ENCODE peak calls at places on chromosomes 11 and 22, in nine cellular contexts. J is ovary, B is nephron progenitor cell, S is epithelial cell of proximal tubule, K is K562, A is mucosa of descending colon, V is astrocyte of the spinal cord, H is BJ, C is B cell. F is an unnamed sample.

GRCh38 chr11:117424781-117425180 is 97.1 kb downstream of the CEP164 start:
- DNase-seq in V (no peak), J (no peak), A (no peak), H (no peak), S (no peak), K (no peak), B (no peak), C (no peak), F (peak; percentile 15)

GRCh38 chr11:60951909-60952741 is at the start of gene SLC15A3:
- DNase-seq in H (no peak), B (peak; percentile 46), S (no peak), K (no peak), V (no peak), A (peak; percentile 53), J (peak; percentile 61), C (peak; percentile 92), F (no peak)

GRCh38 chr11:103541186-103541795 is 432.1 kb downstream of the DYNC2H1 start:
- DNase-seq in A (no peak), S (no peak), C (no peak), H (no peak), B (no peak), J (no peak), V (no peak), K (no peak), F (no peak)

GRCh38 chr22:29710922-29711593 is 8.7 kb upstream of the CABP7 start:
- DNase-seq in J (no peak), K (no peak), C (no peak), S (no peak), H (no peak), V (no peak), B (no peak), A (peak; percentile 44), F (no peak)

GRCh38 chr22:24325105-24325757 is 54.6 kb downstream of the SPECC1L start:
- DNase-seq in V (peak; percentile 87), C (peak; percentile 55), J (no peak), A (peak; percentile 55), H (peak; percentile 99), S (peak; percentile 47), B (no peak), K (peak; percentile 13), F (no peak)

GRCh38 chr22:48897959-48898358 is 929.7 kb downstream of the BRD1 start:
- DNase-seq in V (no peak), A (no peak), H (no peak), C (no peak), B (no peak), K (no peak), S (no peak), J (no peak), F (peak; percentile 74)

GRCh38 chr22:39117585-39118191 is 20.6 kb downstream of the APOBEC3H start:
- DNase-seq in C (peak; percentile 79), V (peak; percentile 35), S (no peak), J (no peak), H (no peak), K (peak; percentile 42), A (peak; percentile 85), B (peak; percentile 47), F (no peak)

GRCh38 chr11:116148645-116149044 is 624.1 kb downstream of the BUD13 start:
- DNase-seq in B (no peak), A (no peak), K (no peak), V (no peak), J (no peak), C (no peak), H (no peak), S (no peak), F (no peak)

GRCh38 chr11:63639195-63639832 is 25.1 kb upstream of the PLAAT3 start:
- DNase-seq in K (no peak), S (no peak), V (peak; percentile 33), J (no peak), H (no peak), C (no peak), B (no peak), A (no peak), F (no peak)

GRCh38 chr22:48939441-48940265 is 888.0 kb downstream of the BRD1 start:
- DNase-seq in K (no peak), H (no peak), B (no peak), S (no peak), J (no peak), A (no peak), V (no peak), C (no peak), F (peak; percentile 68)

GRCh38 chr22:32564170-32565001 is 89.8 kb downstream of the FBXO7 start:
- DNase-seq in A (no peak), H (no peak), S (no peak), J (no peak), C (no peak), K (no peak), B (no peak), V (peak; percentile 61), F (no peak)

GRCh38 chr11:23542816-23543215 is 682.5 kb upstream of the CCDC179 start:
- DNase-seq in S (no peak), V (no peak), H (no peak), C (no peak), A (no peak), K (no peak), B (no peak), J (no peak), F (no peak)

DNA sequence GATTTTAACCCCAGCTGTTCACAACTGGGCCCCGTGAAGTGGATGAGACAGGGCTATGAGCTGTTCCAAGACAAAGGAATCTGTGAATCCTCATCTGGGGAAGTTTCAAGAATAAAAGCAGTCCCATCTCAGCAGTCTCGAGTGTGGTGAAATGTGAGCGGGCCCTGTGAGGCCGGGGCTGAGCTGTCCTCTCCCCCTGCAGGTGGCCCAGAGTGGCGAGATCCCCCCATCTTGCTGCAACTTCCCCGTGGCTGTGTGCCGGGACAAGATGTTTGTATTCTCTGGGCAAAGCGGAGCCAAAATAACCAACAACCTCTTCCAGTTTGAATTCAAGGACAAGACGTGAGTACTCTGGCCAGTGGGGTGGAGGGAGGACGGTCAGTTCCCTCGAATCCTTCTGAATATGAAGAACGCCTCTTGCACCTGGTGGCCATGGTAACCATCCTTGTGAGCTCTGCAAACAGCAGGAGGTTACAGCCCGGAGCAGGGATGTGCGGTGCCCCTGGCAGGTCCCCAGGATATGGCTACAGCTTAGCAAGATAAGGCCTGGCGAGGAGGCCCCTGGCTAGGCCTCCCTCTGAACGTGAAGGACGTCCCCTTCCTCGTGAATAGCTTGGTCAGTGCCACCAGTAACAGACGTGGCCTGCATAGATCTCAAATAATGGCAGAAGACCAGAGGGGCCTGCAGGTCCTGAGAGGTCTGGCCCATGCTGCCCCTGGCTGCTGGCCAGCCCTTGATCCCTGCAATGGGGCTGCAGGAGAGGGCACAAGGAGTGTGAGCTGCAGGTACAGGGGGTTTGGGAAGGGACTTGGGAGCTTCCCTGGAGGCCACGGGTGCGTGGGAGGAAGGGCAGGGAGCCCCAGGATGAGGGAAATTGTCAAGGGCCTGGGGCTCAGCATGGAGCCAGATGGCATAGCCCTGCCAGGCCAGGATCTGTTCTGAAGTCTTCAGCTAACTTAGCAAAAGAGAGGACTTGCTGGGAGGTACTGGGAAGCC is 8.4 kb downstream of the LZTR1 start:
- DNase-seq in C (no peak), B (no peak), J (no peak), K (no peak), H (no peak), S (no peak), A (no peak), V (no peak), F (no peak)
- TF ChIP-seq CTCF in C (no peak), B (no peak), J (no peak), K (no peak), H (no peak), S (no peak), A (no peak), V (peak; percentile 16), F (no peak)

GRCh38 chr11:111229604-111230003 is 15.9 kb upstream of the POU2AF2 start:
- DNase-seq in S (no peak), C (no peak), A (no peak), V (no peak), K (no peak), J (no peak), B (no peak), H (no peak), F (no peak)
- TF ChIP-seq CTCF in S (no peak), C (no peak), A (no peak), V (no peak), K (no peak), J (no peak), B (no peak), H (no peak), F (no peak)

GRCh38 chr11:107467754-107468153 is 10.1 kb upstream of the CWF19L2 start:
- DNase-seq in K (no peak), C (no peak), S (no peak), B (no peak), V (no peak), H (no peak), A (no peak), J (no peak), F (no peak)

GRCh38 chr11:107468596-107468995 is 11.0 kb upstream of the CWF19L2 start:
- DNase-seq in B (no peak), C (no peak), A (no peak), S (no peak), H (no peak), K (peak; percentile 18), V (peak; percentile 1), J (no peak), F (no peak)

GRCh38 chr11:107473797-107474196 is 16.2 kb upstream of the CWF19L2 start:
- DNase-seq in J (no peak), V (no peak), K (no peak), B (no peak), H (no peak), A (no peak), S (no peak), C (no peak), F (no peak)

GRCh38 chr11:107477820-107478219 is 20.2 kb upstream of the CWF19L2 start:
- DNase-seq in K (no peak), A (no peak), S (no peak), V (no peak), J (no peak), H (no peak), C (no peak), B (no peak), F (no peak)

DNA sequence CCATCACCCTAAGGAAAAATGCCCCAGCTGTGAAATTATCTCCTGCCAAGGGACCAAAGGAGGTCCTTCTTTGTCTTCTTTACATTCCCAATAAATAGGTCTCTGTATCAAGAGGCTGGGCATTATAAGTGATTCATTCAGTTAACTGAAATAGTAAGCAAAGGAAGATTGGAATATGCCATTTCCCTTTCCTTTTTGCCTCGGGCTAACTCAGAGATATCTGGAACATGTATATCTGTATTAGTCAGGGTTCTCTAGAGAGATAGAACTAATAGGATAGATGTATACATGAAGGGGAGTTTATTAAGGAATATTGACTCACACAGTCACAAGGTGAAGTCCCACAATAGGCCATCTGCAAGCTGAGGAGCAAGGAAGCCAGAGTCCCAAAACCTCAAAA is 15.3 kb upstream of the CWF19L2 start:
- DNase-seq in S (no peak), V (no peak), H (no peak), C (no peak), K (no peak), B (no peak), A (no peak), J (no peak), F (no peak)
- TF ChIP-seq CTCF in S (no peak), V (no peak), H (no peak), C (no peak), K (no peak), B (no peak), A (no peak), J (no peak), F (no peak)

DNA sequence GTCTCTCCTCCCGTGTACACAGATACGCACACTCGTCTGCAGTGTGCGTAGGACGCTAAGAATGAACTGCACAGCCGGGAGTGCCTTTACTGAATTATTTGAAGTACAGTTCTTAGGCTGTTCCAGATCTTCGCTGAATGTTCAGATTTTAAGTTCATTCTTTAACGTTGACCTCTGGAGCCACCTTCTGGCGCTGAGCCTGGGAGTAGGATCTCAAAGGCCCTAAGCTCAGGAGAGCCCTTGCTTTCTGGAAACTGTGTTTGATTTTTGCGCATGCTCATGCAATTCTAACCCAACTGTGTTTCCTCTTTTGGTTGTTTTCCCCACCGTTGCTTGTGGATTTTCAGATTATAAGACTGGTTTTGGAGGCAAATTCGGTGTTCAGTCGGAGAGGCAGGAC is 22.8 kb downstream of the CTTN start:
- DNase-seq in C (no peak), S (no peak), H (no peak), A (no peak), V (no peak), K (no peak), J (peak; percentile 72), B (no peak), F (no peak)
- TF ChIP-seq CTCF in C (no peak), S (no peak), H (no peak), A (no peak), V (no peak), K (no peak), J (no peak), B (no peak), F (no peak)